ENCODE peak calls at places on chromosomes 1 and 21, in six cellular contexts. One of them, this sample, is unnamed.

GRCh38 chr1:178513278-178513983 is 522 bp downstream of the TEX35 start:
- DNase-seq in Calu3: no peak
- DNase-seq in A549: no peak
- DNase-seq in CD4-positive, alpha-beta T cell: no peak
- DNase-seq in neural crest cell: no peak
- DNase-seq in H9: no peak
- DNase-seq in this sample: no peak

GRCh38 chr1:234607091-234608025 is 2.6 kb downstream of the IRF2BP2 start:
- DNase-seq in CD4-positive, alpha-beta T cell: peak
- DNase-seq in H9: no peak
- DNase-seq in A549: peak
- DNase-seq in Calu3: peak
- DNase-seq in neural crest cell: no peak
- DNase-seq in this sample: no peak

GRCh38 chr1:101187287-101187686 is 49.5 kb upstream of the S1PR1 start:
- DNase-seq in neural crest cell: no peak
- DNase-seq in CD4-positive, alpha-beta T cell: no peak
- DNase-seq in Calu3: no peak
- DNase-seq in H9: no peak
- DNase-seq in A549: no peak
- DNase-seq in this sample: no peak

GRCh38 chr21:45461369-45461750 is 56.4 kb downstream of the COL18A1 start:
- DNase-seq in Calu3: no peak
- DNase-seq in CD4-positive, alpha-beta T cell: no peak
- DNase-seq in A549: no peak
- DNase-seq in neural crest cell: no peak
- DNase-seq in H9: no peak
- DNase-seq in this sample: no peak

GRCh38 chr1:174965006-174965971 is 34.5 kb upstream of the CACYBP start:
- DNase-seq in A549: no peak
- DNase-seq in H9: no peak
- DNase-seq in neural crest cell: no peak
- DNase-seq in Calu3: no peak
- DNase-seq in CD4-positive, alpha-beta T cell: peak
- DNase-seq in this sample: no peak

GRCh38 chr21:39021475-39021832 is 161.8 kb downstream of the PSMG1 start:
- DNase-seq in Calu3: no peak
- DNase-seq in CD4-positive, alpha-beta T cell: no peak
- DNase-seq in A549: no peak
- DNase-seq in neural crest cell: no peak
- DNase-seq in H9: no peak
- DNase-seq in this sample: no peak

GRCh38 chr1:241614572-241614971 is 25.6 kb downstream of the CHML start:
- DNase-seq in CD4-positive, alpha-beta T cell: no peak
- DNase-seq in neural crest cell: no peak
- DNase-seq in A549: no peak
- DNase-seq in Calu3: no peak
- DNase-seq in H9: no peak
- DNase-seq in this sample: no peak

GRCh38 chr1:61081637-61082335 is 575 bp upstream of the NFIA start:
- DNase-seq in A549: peak
- DNase-seq in CD4-positive, alpha-beta T cell: peak
- DNase-seq in H9: peak
- DNase-seq in neural crest cell: no peak
- DNase-seq in Calu3: peak
- DNase-seq in this sample: no peak

GRCh38 chr1:228884196-228884595 is 148.9 kb downstream of the RHOU start:
- DNase-seq in CD4-positive, alpha-beta T cell: no peak
- DNase-seq in A549: no peak
- DNase-seq in neural crest cell: no peak
- DNase-seq in Calu3: no peak
- DNase-seq in H9: no peak
- DNase-seq in this sample: no peak

GRCh38 chr1:154760469-154760933 is 109.6 kb downstream of the KCNN3 start:
- DNase-seq in CD4-positive, alpha-beta T cell: peak
- DNase-seq in neural crest cell: peak
- DNase-seq in A549: peak
- DNase-seq in Calu3: peak
- DNase-seq in H9: peak
- DNase-seq in this sample: peak

GRCh38 chr1:43908226-43908625 is 25.4 kb upstream of the ARTN start:
- DNase-seq in Calu3: no peak
- DNase-seq in A549: no peak
- DNase-seq in H9: no peak
- DNase-seq in CD4-positive, alpha-beta T cell: no peak
- DNase-seq in neural crest cell: no peak
- DNase-seq in this sample: no peak

GRCh38 chr1:62869217-62869754 is 85.4 kb downstream of the ATG4C start:
- DNase-seq in Calu3: no peak
- DNase-seq in neural crest cell: no peak
- DNase-seq in H9: no peak
- DNase-seq in CD4-positive, alpha-beta T cell: no peak
- DNase-seq in A549: no peak
- DNase-seq in this sample: no peak

GRCh38 chr1:116393792-116394191 is 20.7 kb downstream of the ATP1A1 start:
- DNase-seq in Calu3: no peak
- DNase-seq in CD4-positive, alpha-beta T cell: no peak
- DNase-seq in neural crest cell: no peak
- DNase-seq in A549: no peak
- DNase-seq in H9: no peak
- DNase-seq in this sample: no peak

GRCh38 chr1:187114788-187115187 is 286.0 kb downstream of the PLA2G4A start:
- DNase-seq in H9: no peak
- DNase-seq in Calu3: no peak
- DNase-seq in neural crest cell: no peak
- DNase-seq in A549: no peak
- DNase-seq in CD4-positive, alpha-beta T cell: no peak
- DNase-seq in this sample: no peak

GRCh38 chr1:215860833-215861232 is 293.7 kb downstream of the KCTD3 start:
- DNase-seq in Calu3: no peak
- DNase-seq in A549: no peak
- DNase-seq in CD4-positive, alpha-beta T cell: no peak
- DNase-seq in H9: no peak
- DNase-seq in neural crest cell: no peak
- DNase-seq in this sample: no peak

GRCh38 chr1:215865060-215865459 is 298.0 kb downstream of the KCTD3 start:
- DNase-seq in Calu3: no peak
- DNase-seq in CD4-positive, alpha-beta T cell: no peak
- DNase-seq in H9: no peak
- DNase-seq in A549: no peak
- DNase-seq in neural crest cell: no peak
- DNase-seq in this sample: no peak

GRCh38 chr1:215863796-215864195 is 296.7 kb downstream of the KCTD3 start:
- DNase-seq in CD4-positive, alpha-beta T cell: no peak
- DNase-seq in neural crest cell: no peak
- DNase-seq in A549: no peak
- DNase-seq in Calu3: no peak
- DNase-seq in H9: no peak
- DNase-seq in this sample: no peak
- TF ChIP-seq CTCF in CD4-positive, alpha-beta T cell: no peak
- TF ChIP-seq CTCF in neural crest cell: no peak
- TF ChIP-seq CTCF in A549: no peak
- TF ChIP-seq CTCF in Calu3: no peak
- TF ChIP-seq CTCF in H9: no peak
- TF ChIP-seq CTCF in this sample: no peak

GRCh38 chr1:40197656-40198055 is 36.5 kb downstream of the RLF start:
- DNase-seq in CD4-positive, alpha-beta T cell: no peak
- DNase-seq in neural crest cell: no peak
- DNase-seq in A549: no peak
- DNase-seq in H9: no peak
- DNase-seq in Calu3: no peak
- DNase-seq in this sample: no peak
- TF ChIP-seq CTCF in CD4-positive, alpha-beta T cell: no peak
- TF ChIP-seq CTCF in neural crest cell: peak
- TF ChIP-seq CTCF in A549: peak
- TF ChIP-seq CTCF in H9: peak
- TF ChIP-seq CTCF in Calu3: no peak
- TF ChIP-seq CTCF in this sample: peak

GRCh38 chr1:6472391-6472790 is 6.4 kb upstream of the TNFRSF25 start:
- DNase-seq in A549: no peak
- DNase-seq in neural crest cell: no peak
- DNase-seq in CD4-positive, alpha-beta T cell: no peak
- DNase-seq in Calu3: peak
- DNase-seq in H9: no peak
- DNase-seq in this sample: no peak
- TF ChIP-seq CTCF in A549: peak
- TF ChIP-seq CTCF in neural crest cell: peak
- TF ChIP-seq CTCF in CD4-positive, alpha-beta T cell: no peak
- TF ChIP-seq CTCF in Calu3: peak
- TF ChIP-seq CTCF in H9: peak
- TF ChIP-seq CTCF in this sample: peak

GRCh38 chr1:206882555-206882954 is 14.7 kb upstream of the IL24 start:
- DNase-seq in CD4-positive, alpha-beta T cell: no peak
- DNase-seq in neural crest cell: no peak
- DNase-seq in A549: no peak
- DNase-seq in Calu3: no peak
- DNase-seq in H9: no peak
- DNase-seq in this sample: no peak
- TF ChIP-seq CTCF in CD4-positive, alpha-beta T cell: peak
- TF ChIP-seq CTCF in neural crest cell: peak
- TF ChIP-seq CTCF in A549: no peak
- TF ChIP-seq CTCF in Calu3: peak
- TF ChIP-seq CTCF in H9: peak
- TF ChIP-seq CTCF in this sample: peak

GRCh38 chr1:225962440-225962975 is 21.5 kb upstream of the LEFTY2 start:
- DNase-seq in Calu3: peak
- DNase-seq in A549: peak
- DNase-seq in CD4-positive, alpha-beta T cell: peak
- DNase-seq in H9: peak
- DNase-seq in neural crest cell: peak
- DNase-seq in this sample: no peak
- TF ChIP-seq CTCF in Calu3: peak
- TF ChIP-seq CTCF in A549: peak
- TF ChIP-seq CTCF in CD4-positive, alpha-beta T cell: peak
- TF ChIP-seq CTCF in H9: peak
- TF ChIP-seq CTCF in neural crest cell: peak
- TF ChIP-seq CTCF in this sample: peak

GRCh38 chr1:183082650-183083049 is 59.4 kb downstream of the LAMC1 start:
- DNase-seq in neural crest cell: no peak
- DNase-seq in Calu3: no peak
- DNase-seq in CD4-positive, alpha-beta T cell: no peak
- DNase-seq in A549: no peak
- DNase-seq in H9: no peak
- DNase-seq in this sample: no peak

GRCh38 chr1:183080406-183080805 is 57.2 kb downstream of the LAMC1 start:
- DNase-seq in neural crest cell: no peak
- DNase-seq in A549: peak
- DNase-seq in H9: no peak
- DNase-seq in Calu3: no peak
- DNase-seq in CD4-positive, alpha-beta T cell: no peak
- DNase-seq in this sample: no peak

GRCh38 chr1:183077107-183077506 is 53.9 kb downstream of the LAMC1 start:
- DNase-seq in H9: no peak
- DNase-seq in A549: no peak
- DNase-seq in CD4-positive, alpha-beta T cell: no peak
- DNase-seq in Calu3: no peak
- DNase-seq in neural crest cell: no peak
- DNase-seq in this sample: no peak

GRCh38 chr1:183081402-183082110 is 58.3 kb downstream of the LAMC1 start:
- DNase-seq in A549: no peak
- DNase-seq in CD4-positive, alpha-beta T cell: no peak
- DNase-seq in H9: no peak
- DNase-seq in Calu3: no peak
- DNase-seq in neural crest cell: no peak
- DNase-seq in this sample: no peak

GRCh38 chr1:183079697-183080096 is 56.5 kb downstream of the LAMC1 start:
- DNase-seq in Calu3: no peak
- DNase-seq in H9: no peak
- DNase-seq in neural crest cell: no peak
- DNase-seq in A549: no peak
- DNase-seq in CD4-positive, alpha-beta T cell: no peak
- DNase-seq in this sample: no peak
- TF ChIP-seq CTCF in Calu3: no peak
- TF ChIP-seq CTCF in H9: no peak
- TF ChIP-seq CTCF in neural crest cell: no peak
- TF ChIP-seq CTCF in A549: no peak
- TF ChIP-seq CTCF in CD4-positive, alpha-beta T cell: no peak
- TF ChIP-seq CTCF in this sample: no peak

GRCh38 chr1:232704256-232704655 is 74.3 kb upstream of the SIPA1L2 start:
- DNase-seq in H9: no peak
- DNase-seq in neural crest cell: no peak
- DNase-seq in Calu3: no peak
- DNase-seq in A549: no peak
- DNase-seq in CD4-positive, alpha-beta T cell: no peak
- DNase-seq in this sample: no peak
- TF ChIP-seq CTCF in H9: no peak
- TF ChIP-seq CTCF in neural crest cell: no peak
- TF ChIP-seq CTCF in Calu3: no peak
- TF ChIP-seq CTCF in A549: no peak
- TF ChIP-seq CTCF in CD4-positive, alpha-beta T cell: no peak
- TF ChIP-seq CTCF in this sample: no peak

GRCh38 chr1:203287896-203288295 is 17.4 kb upstream of the BTG2 start:
- DNase-seq in H9: no peak
- DNase-seq in A549: no peak
- DNase-seq in Calu3: no peak
- DNase-seq in neural crest cell: no peak
- DNase-seq in CD4-positive, alpha-beta T cell: no peak
- DNase-seq in this sample: no peak

GRCh38 chr1:203284411-203285208 is 20.7 kb upstream of the BTG2 start:
- DNase-seq in H9: no peak
- DNase-seq in neural crest cell: no peak
- DNase-seq in A549: no peak
- DNase-seq in Calu3: no peak
- DNase-seq in CD4-positive, alpha-beta T cell: no peak
- DNase-seq in this sample: no peak

GRCh38 chr1:203287109-203287893 is 18.0 kb upstream of the BTG2 start:
- DNase-seq in CD4-positive, alpha-beta T cell: no peak
- DNase-seq in neural crest cell: no peak
- DNase-seq in Calu3: no peak
- DNase-seq in A549: no peak
- DNase-seq in H9: no peak
- DNase-seq in this sample: no peak

GRCh38 chr1:203288351-203288894 is 16.9 kb upstream of the BTG2 start:
- DNase-seq in A549: no peak
- DNase-seq in CD4-positive, alpha-beta T cell: no peak
- DNase-seq in H9: no peak
- DNase-seq in neural crest cell: no peak
- DNase-seq in Calu3: no peak
- DNase-seq in this sample: no peak

DNA sequence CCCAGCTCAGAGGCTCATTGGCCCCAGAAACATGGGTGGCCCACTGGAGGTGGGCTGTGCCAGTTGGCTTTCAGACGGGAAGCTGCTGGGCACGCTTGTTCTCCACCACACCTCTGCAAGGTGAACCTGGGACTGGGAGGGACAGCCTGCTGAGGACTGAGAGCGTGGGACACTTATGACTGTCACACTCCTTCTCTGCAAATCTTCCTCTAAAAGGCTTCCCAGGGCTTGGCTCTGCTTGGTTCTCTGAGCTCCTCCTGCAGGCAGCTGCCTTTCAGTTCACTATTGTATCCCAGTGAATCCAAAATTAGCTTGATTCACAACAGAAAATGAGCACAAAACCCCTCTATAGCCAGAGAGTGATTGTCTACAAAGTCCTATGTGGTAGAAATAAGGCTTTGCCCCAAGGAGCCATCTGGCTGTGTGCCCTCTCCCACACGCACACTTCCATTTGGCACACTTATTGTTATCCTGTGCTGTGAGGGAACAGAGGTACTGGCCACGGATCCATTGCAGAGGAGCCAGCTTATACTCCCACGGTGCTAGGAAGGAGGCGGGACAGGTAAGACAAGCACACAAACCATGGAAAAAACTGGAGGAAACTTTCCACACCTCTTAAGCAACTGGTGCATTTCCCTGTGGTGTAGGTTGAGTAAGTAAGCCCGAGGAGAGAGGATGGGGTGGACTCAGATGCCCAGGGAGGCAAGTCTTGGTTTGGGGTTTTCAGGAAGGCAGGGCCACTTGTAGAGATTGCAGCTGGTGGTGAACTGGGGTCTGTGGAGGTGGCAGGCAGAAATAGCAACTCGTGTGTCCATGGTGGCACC is 18.9 kb upstream of the BTG2 start:
- DNase-seq in neural crest cell: no peak
- DNase-seq in A549: no peak
- DNase-seq in Calu3: no peak
- DNase-seq in H9: no peak
- DNase-seq in CD4-positive, alpha-beta T cell: no peak
- DNase-seq in this sample: no peak
- TF ChIP-seq CTCF in neural crest cell: no peak
- TF ChIP-seq CTCF in A549: no peak
- TF ChIP-seq CTCF in Calu3: no peak
- TF ChIP-seq CTCF in H9: no peak
- TF ChIP-seq CTCF in CD4-positive, alpha-beta T cell: no peak
- TF ChIP-seq CTCF in this sample: no peak